ENCODE peak calls at places on chromosomes 3 and 15, in four cellular contexts. F, T, C and I are unnamed samples.

GRCh38 chr15:23877502-23878412 is 190.7 kb upstream of the NDN start:
- DNase-seq in F (no peak), T (peak; percentile 95), C (peak; percentile 51), I (no peak)

GRCh38 chr3:45103334-45103733 is 42.8 kb downstream of the CDCP1 start:
- DNase-seq in F (no peak), T (no peak), C (no peak), I (no peak)

GRCh38 chr3:59798372-59799086 is 748.7 kb upstream of the CFAP20DC start:
- DNase-seq in F (no peak), T (no peak), C (no peak), I (no peak)

GRCh38 chr15:99059010-99059981 is 45.6 kb upstream of the SYNM start:
- DNase-seq in F (peak; percentile 87), T (peak; percentile 92), C (peak; percentile 93), I (peak; percentile 50)

GRCh38 chr3:15899438-15899837 is 101.7 kb upstream of the ANKRD28 start:
- DNase-seq in F (peak; percentile 85), T (no peak), C (peak; percentile 86), I (no peak)

GRCh38 chr15:86082619-86083377 is 3.1 kb downstream of the AGBL1 start:
- DNase-seq in F (no peak), T (no peak), C (no peak), I (no peak)

GRCh38 chr3:1699361-1699920 is 399.2 kb upstream of the CNTN4 start:
- DNase-seq in F (no peak), T (no peak), C (no peak), I (no peak)

GRCh38 chr15:70362350-70362749 is 264.6 kb upstream of the TLE3 start:
- DNase-seq in F (no peak), T (no peak), C (no peak), I (no peak)

GRCh38 chr3:67296039-67296892 is 298.2 kb downstream of the KBTBD8 start:
- DNase-seq in F (no peak), T (peak; percentile 70), C (no peak), I (no peak)

GRCh38 chr3:42068303-42069088 is 22.7 kb upstream of the TRAK1 start:
- DNase-seq in F (no peak), T (no peak), C (peak; percentile 48), I (no peak)
- H3K4me1 ChIP-seq in F (peaks cover 30% of the 10 kb centered on the region), T (peaks cover 22% of the 10 kb centered on the region), C (peaks cover 83% of the 10 kb centered on the region), I (peaks cover 49% of the 10 kb centered on the region)

GRCh38 chr3:32423956-32424558 is 32.4 kb downstream of the CMTM7 start:
- DNase-seq in F (no peak), T (no peak), C (no peak), I (no peak)
- H3K4me3 ChIP-seq in F (no peak overlapping the region), T (no peak overlapping the region), C (no peak overlapping the region), I (no peak overlapping the region)

DNA sequence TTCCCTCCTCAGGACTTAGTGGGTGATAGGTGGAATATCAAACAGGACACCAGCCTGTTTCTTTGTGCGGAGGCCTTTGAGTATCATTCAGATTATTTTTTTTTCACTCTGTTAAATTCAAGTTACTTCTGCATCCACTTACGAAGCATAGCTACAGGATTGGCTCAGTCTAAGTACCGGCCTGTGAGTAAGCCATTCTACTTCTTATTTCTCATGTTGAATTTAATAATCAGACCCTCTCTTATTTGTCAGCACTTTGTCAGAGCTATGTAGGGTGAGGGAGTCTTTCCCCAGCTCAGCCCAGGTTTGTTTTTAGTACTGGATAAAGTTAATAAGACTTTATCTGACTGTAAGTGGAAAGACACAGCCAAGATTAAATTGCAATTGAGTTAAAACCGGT is 54.7 kb downstream of the ITPR1 start:
- DNase-seq in F (no peak), T (no peak), C (no peak), I (no peak)
- H3K27ac ChIP-seq in F (no peak overlapping the region), T (no peak overlapping the region), C (no peak overlapping the region), I (no peak overlapping the region)

GRCh38 chr3:169660709-169661566 is 2.6 kb downstream of the MECOM start:
- DNase-seq in F (peak; percentile 46), T (peak; percentile 53), C (peak; percentile 50), I (no peak)

GRCh38 chr3:169659096-169659521 is 4.4 kb downstream of the MECOM start:
- DNase-seq in F (no peak), T (peak; percentile 62), C (no peak), I (no peak)

GRCh38 chr3:169658311-169658931 is 5.1 kb downstream of the MECOM start:
- DNase-seq in F (peak; percentile 35), T (peak; percentile 57), C (no peak), I (peak; percentile 27)

GRCh38 chr3:169659858-169660614 is 3.5 kb downstream of the MECOM start:
- DNase-seq in F (no peak), T (peak; percentile 71), C (no peak), I (no peak)

DNA sequence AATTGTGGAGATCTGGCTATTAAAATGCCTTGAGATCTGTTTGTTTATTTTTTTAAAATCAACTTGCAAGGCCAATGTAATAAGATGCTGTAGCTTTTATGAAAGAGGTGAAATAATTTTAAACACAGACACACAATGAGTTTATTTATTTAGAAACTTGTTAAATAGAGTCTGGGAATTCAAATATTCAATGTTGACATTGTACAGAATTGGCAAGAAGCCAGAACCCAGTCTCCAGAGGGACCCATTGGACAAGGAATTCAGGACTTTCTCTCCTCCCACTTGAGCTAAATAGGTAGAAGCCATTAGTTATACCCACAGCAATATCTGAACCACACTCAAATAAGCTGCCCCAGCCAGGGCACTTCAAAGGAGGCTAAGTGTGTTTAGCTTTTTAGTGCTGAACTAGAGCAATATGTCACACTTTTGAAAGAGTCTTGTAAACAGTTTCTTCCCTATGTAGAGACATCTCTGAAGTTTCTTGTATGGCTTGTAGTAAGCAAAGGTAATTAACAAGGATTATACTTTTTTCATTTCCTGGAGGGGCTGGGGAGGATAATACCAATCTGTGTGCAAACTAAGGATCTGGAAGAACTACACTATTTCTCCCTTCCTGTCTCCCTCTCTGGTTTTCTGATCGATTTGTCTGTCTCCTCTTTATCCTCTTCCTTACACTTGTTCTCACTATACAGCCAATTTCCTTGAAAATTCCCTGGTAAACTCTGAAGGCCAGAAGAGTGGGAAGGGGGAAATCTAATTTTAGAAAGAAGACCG is 6.0 kb downstream of the MECOM start:
- DNase-seq in F (no peak), T (no peak), C (no peak), I (no peak)
- H3K4me1 ChIP-seq in F (no peaks in the 10 kb centered on the region), T (peaks cover 62% of the 10 kb centered on the region), C (no peaks in the 10 kb centered on the region), I (peaks cover 6% of the 10 kb centered on the region)